ENCODE peak calls at places on chromosome 16, in four cellular contexts. J is NCI-H2029; I is activated CD4-positive, alpha-beta T cell treated with anti-CD3 and anti-CD28 coated beads for 36 hours; Z is left cardiac atrium. K is an unnamed sample.

GRCh38 chr16:79601092-79601977 is 798 bp upstream of the MAF start:
- DNase-seq in J (no peak), I (peak; percentile 34), Z (peak; percentile 67), K (peak; percentile 87)

GRCh38 chr16:4737545-4737944 is 3.2 kb downstream of the DNAAF8 start:
- DNase-seq in J (no peak), I (no peak), Z (no peak), K (peak; percentile 49)

GRCh38 chr16:74025-74424 is 1.6 kb upstream of the RHBDF1 start:
- DNase-seq in J (no peak), I (no peak), Z (peak; percentile 62), K (no peak)

GRCh38 chr16:58644765-58645487 is 15.3 kb upstream of the CNOT1 start:
- DNase-seq in J (no peak), I (no peak), Z (no peak), K (no peak)

GRCh38 chr16:2015117-2015946 is 4.3 kb upstream of the NPW start:
- DNase-seq in J (no peak), I (no peak), Z (peak; percentile 21), K (no peak)

GRCh38 chr16:56475226-56475625 is 23.9 kb downstream of the OGFOD1 start:
- DNase-seq in J (no peak), I (no peak), Z (no peak), K (no peak)

GRCh38 chr16:83305092-83305491 is 502.7 kb upstream of the HSBP1 start:
- DNase-seq in J (no peak), I (no peak), Z (no peak), K (peak; percentile 71)

GRCh38 chr16:20348365-20349185 is 3.9 kb downstream of the UMOD start:
- DNase-seq in J (peak; percentile 65), I (peak; percentile 11), Z (no peak), K (no peak)

GRCh38 chr16:59060212-59060611 is 326.1 kb upstream of the GOT2 start:
- DNase-seq in J (no peak), I (no peak), Z (no peak), K (no peak)

GRCh38 chr16:67977469-67978227 is 2.7 kb downstream of the DPEP3 start:
- DNase-seq in J (no peak), I (no peak), Z (no peak), K (peak; percentile 54)

GRCh38 chr16:19607610-19608280 is 52.2 kb downstream of the VPS35L start:
- DNase-seq in J (no peak), I (no peak), Z (no peak), K (no peak)

GRCh38 chr16:14284930-14285541 is 213.9 kb downstream of the MRTFB start:
- DNase-seq in J (peak; percentile 55), I (peak; percentile 80), Z (no peak), K (peak; percentile 90)

GRCh38 chr16:56675685-56676210 is 6.1 kb downstream of the MT1H start:
- DNase-seq in J (no peak), I (peak; percentile 77), Z (no peak), K (no peak)

GRCh38 chr16:11133344-11133921 is 122.6 kb downstream of the SOCS1 start:
- DNase-seq in J (no peak), I (peak; percentile 34), Z (peak; percentile 85), K (peak; percentile 94)

GRCh38 chr16:57314161-57314785 is 29.8 kb upstream of the PLLP start:
- DNase-seq in J (no peak), I (peak; percentile 23), Z (no peak), K (peak; percentile 31)

GRCh38 chr16:68936729-68937631 is 93.6 kb downstream of the TANGO6 start:
- DNase-seq in J (no peak), I (no peak), Z (no peak), K (peak; percentile 25)

GRCh38 chr16:61936522-61936921 is 99.7 kb downstream of the CDH8 start:
- DNase-seq in J (no peak), I (no peak), Z (no peak), K (no peak)

GRCh38 chr16:3007957-3008748 is 4.6 kb upstream of the CLDN9 start:
- DNase-seq in J (no peak), I (peak; percentile 25), Z (no peak), K (no peak)

GRCh38 chr16:89315791-89316581 is 98.5 kb downstream of the ZNF778 start:
- DNase-seq in J (no peak), I (peak; percentile 87), Z (peak; percentile 65), K (peak; percentile 98)

GRCh38 chr16:50021509-50021908 is 3.5 kb upstream of the CNEP1R1 start:
- DNase-seq in J (no peak), I (peak; percentile 22), Z (no peak), K (no peak)

GRCh38 chr16:3020247-3020603 is at the start of gene TNFRSF12A:
- DNase-seq in J (peak; percentile 38), I (peak; percentile 85), Z (peak; percentile 84), K (peak; percentile 99)

GRCh38 chr16:89143201-89143741 is 28.3 kb upstream of the CDH15 start:
- DNase-seq in J (no peak), I (no peak), Z (no peak), K (peak; percentile 85)

GRCh38 chr16:75000481-75001081 is 1.8 kb downstream of the ZNRF1 start:
- DNase-seq in J (no peak), I (peak; percentile 27), Z (peak; percentile 26), K (peak; percentile 83)

GRCh38 chr16:78519896-78520295 is 420.4 kb downstream of the WWOX start:
- DNase-seq in J (no peak), I (no peak), Z (no peak), K (no peak)

GRCh38 chr16:86768999-86769398 is 190.7 kb downstream of the FOXL1 start:
- DNase-seq in J (no peak), I (no peak), Z (no peak), K (peak; percentile 82)

GRCh38 chr16:53518550-53519416 is 15.8 kb upstream of the AKTIP start:
- DNase-seq in J (no peak), I (peak; percentile 84), Z (peak; percentile 72), K (no peak)

GRCh38 chr16:51884773-51885172 is 662.2 kb downstream of the TOX3 start:
- DNase-seq in J (no peak), I (no peak), Z (no peak), K (no peak)

GRCh38 chr16:16062023-16062932 is 112.9 kb downstream of the ABCC1 start:
- DNase-seq in J (no peak), I (peak; percentile 32), Z (no peak), K (no peak)

GRCh38 chr16:66871840-66872239 is 8.5 kb upstream of the PDP2 start:
- DNase-seq in J (no peak), I (no peak), Z (no peak), K (no peak)

GRCh38 chr16:14307623-14308356 is 236.7 kb downstream of the MRTFB start:
- DNase-seq in J (no peak), I (peak; percentile 18), Z (no peak), K (peak; percentile 92)

GRCh38 chr16:50668368-50669008 is 12.6 kb downstream of the SNX20 start:
- DNase-seq in J (no peak), I (no peak), Z (no peak), K (no peak)

GRCh38 chr16:5820472-5820871 is 722.9 kb upstream of the EEF2KMT start:
- DNase-seq in J (no peak), I (no peak), Z (no peak), K (no peak)